ENCODE peak calls at places on chromosome 15, in six cellular contexts. M is WTC11, G is fibroblast of lung, H is heart left ventricle, P is ovary, S is GM13977. L is an unnamed sample.

GRCh38 chr15:33454996-33455395 is 144.2 kb downstream of the RYR3 start:
- DNase-seq in G (no peak), M (no peak), S (no peak), H (no peak), P (no peak), L (no peak)

GRCh38 chr15:92521624-92522008 is 127.9 kb downstream of the ST8SIA2 start:
- DNase-seq in P (peak), M (peak), G (peak), H (peak), S (peak), L (peak)

GRCh38 chr15:31487811-31488436 is 161.3 kb downstream of the KLF13 start:
- DNase-seq in H (no peak), M (no peak), G (peak), P (no peak), S (peak), L (peak)

GRCh38 chr15:96345560-96346389 is 15.3 kb downstream of the NR2F2 start:
- DNase-seq in M (peak), S (peak), H (no peak), P (peak), G (peak), L (peak)

GRCh38 chr15:42719051-42719450 is 17.9 kb downstream of the CDAN1 start:
- DNase-seq in H (no peak), M (no peak), G (no peak), P (no peak), S (no peak), L (no peak)

GRCh38 chr15:46441294-46442062 is 806.6 kb downstream of the SQOR start:
- DNase-seq in H (no peak), P (no peak), G (no peak), M (no peak), S (no peak), L (no peak)

GRCh38 chr15:101810905-101811304 is 1.1 kb upstream of the OR4F15 start:
- DNase-seq in G (peak), S (no peak), P (no peak), M (no peak), H (no peak), L (peak)

GRCh38 chr15:77461486-77461885 is 40.8 kb downstream of the HMG20A start:
- DNase-seq in S (no peak), H (no peak), M (no peak), G (no peak), P (no peak), L (no peak)

GRCh38 chr15:77464129-77464865 is 43.6 kb downstream of the HMG20A start:
- DNase-seq in G (no peak), M (no peak), S (no peak), P (no peak), H (no peak), L (no peak)

GRCh38 chr15:58070801-58071418 is 5.4 kb upstream of the ALDH1A2 start:
- DNase-seq in G (peak), P (peak), H (peak), M (peak), S (peak), L (peak)

GRCh38 chr15:63157891-63158431 is 684 bp upstream of the RPS27L start:
- DNase-seq in G (peak), M (no peak), S (peak), H (peak), P (peak), L (peak)

GRCh38 chr15:58138106-58138505 is at the start of gene AQP9:
- DNase-seq in M (no peak), P (no peak), G (no peak), S (no peak), H (no peak), L (no peak)

GRCh38 chr15:55224892-55225291 is 28.2 kb upstream of the RSL24D1 start:
- DNase-seq in G (no peak), H (no peak), S (no peak), P (no peak), M (no peak), L (peak)

GRCh38 chr15:70008697-70009285 is 88.9 kb downstream of the TLE3 start:
- DNase-seq in S (no peak), M (no peak), H (no peak), G (no peak), P (no peak), L (no peak)

DNA sequence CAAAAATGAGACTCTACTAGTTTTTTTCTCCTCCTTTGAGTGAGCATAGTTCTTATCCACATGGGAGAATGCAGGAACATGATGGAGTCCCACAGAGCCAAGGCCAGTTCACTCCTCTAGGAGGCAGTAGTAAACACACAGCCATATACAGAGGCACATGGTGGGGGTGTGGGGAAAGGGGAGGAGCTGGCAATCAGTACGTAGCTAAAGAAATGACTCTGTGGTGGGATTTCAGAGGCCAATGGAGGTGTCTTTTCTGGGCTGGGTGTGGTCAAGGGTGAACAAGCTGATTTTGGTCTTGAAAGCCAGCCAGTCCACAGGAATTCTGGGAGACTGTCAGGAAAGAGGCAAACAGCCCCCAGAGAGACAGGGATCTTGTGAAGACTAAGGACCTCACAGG is 6.6 kb upstream of the RAB11A start:
- DNase-seq in G (peak), M (peak), S (peak), P (no peak), H (peak), L (peak)
- TF ChIP-seq CTCF in G (peak), M (peak), S (peak), P (no peak), H (no peak), L (peak)

GRCh38 chr15:67446449-67446848 is 74.5 kb upstream of the C15orf61 start:
- DNase-seq in P (no peak), M (no peak), S (no peak), G (no peak), H (no peak), L (no peak)

GRCh38 chr15:67444100-67444499 is 76.8 kb upstream of the C15orf61 start:
- DNase-seq in H (no peak), P (no peak), M (no peak), G (no peak), S (no peak), L (no peak)
- TF ChIP-seq CTCF in H (no peak), P (no peak), M (no peak), G (no peak), S (no peak), L (no peak)

GRCh38 chr15:50127255-50127777 is 8.3 kb upstream of the ATP8B4 start:
- DNase-seq in S (no peak), P (no peak), H (no peak), G (peak), M (no peak), L (no peak)
- TF ChIP-seq CTCF in S (no peak), P (no peak), H (no peak), G (no peak), M (no peak), L (no peak)

DNA sequence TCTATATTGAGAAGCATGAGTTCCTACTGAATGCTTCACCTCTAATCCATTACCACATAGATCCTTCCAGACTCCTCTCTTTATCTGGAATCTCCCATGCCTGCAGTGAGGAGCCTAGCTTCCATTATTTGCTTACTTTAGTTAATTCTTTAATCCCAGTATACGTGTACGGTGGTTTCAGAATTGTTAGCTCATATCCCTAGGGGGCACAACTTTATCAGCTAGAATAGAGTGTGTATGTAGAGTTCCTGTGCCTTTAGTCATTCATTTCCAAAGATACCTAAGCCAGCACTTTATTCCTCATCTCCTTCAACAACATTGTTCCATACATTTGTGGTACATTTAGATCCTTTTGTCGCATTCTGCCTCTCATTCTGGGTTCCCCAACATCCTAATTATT is 226.0 kb downstream of the TJP1 start:
- DNase-seq in P (no peak), S (no peak), G (no peak), M (no peak), H (no peak), L (no peak)
- TF ChIP-seq CTCF in P (no peak), S (no peak), G (no peak), M (no peak), H (no peak), L (no peak)

GRCh38 chr15:62141643-62142588 is 23.2 kb downstream of the C2CD4B start:
- DNase-seq in H (no peak), G (no peak), P (no peak), M (no peak), S (no peak), L (no peak)

GRCh38 chr15:62138124-62138523 is 27.0 kb downstream of the C2CD4B start:
- DNase-seq in G (peak), H (no peak), P (no peak), S (no peak), M (no peak), L (no peak)

GRCh38 chr15:62145015-62145735 is 19.9 kb downstream of the C2CD4B start:
- DNase-seq in H (no peak), M (no peak), G (no peak), S (no peak), P (no peak), L (no peak)

GRCh38 chr15:62141200-62141599 is 23.9 kb downstream of the C2CD4B start:
- DNase-seq in M (no peak), P (no peak), S (no peak), G (no peak), H (no peak), L (no peak)

GRCh38 chr15:62142736-62143135 is 22.3 kb downstream of the C2CD4B start:
- DNase-seq in H (no peak), P (no peak), G (no peak), M (no peak), S (no peak), L (no peak)
- TF ChIP-seq CTCF in H (no peak), P (no peak), G (no peak), M (no peak), S (no peak), L (no peak)